ENCODE peak calls at places on chromosome 17, in four cellular contexts. One of them, this sample, is unnamed.

GRCh38 chr17:6843241-6843890 is 11.8 kb upstream of the TEKT1 start:
- DNase-seq in AG04449: no peak
- DNase-seq in fibroblast of pulmonary artery: peak
- DNase-seq in psoas muscle: no peak
- DNase-seq in this sample: peak

GRCh38 chr17:49497147-49498036 is 2.3 kb downstream of the NGFR start:
- DNase-seq in AG04449: no peak
- DNase-seq in fibroblast of pulmonary artery: no peak
- DNase-seq in psoas muscle: peak
- DNase-seq in this sample: no peak

GRCh38 chr17:81329279-81329926 is 34.3 kb upstream of the SLC38A10 start:
- DNase-seq in AG04449: peak
- DNase-seq in fibroblast of pulmonary artery: peak
- DNase-seq in psoas muscle: peak
- DNase-seq in this sample: peak

GRCh38 chr17:82840431-82840831 is 609 bp upstream of the ZNF750 start:
- DNase-seq in AG04449: no peak
- DNase-seq in fibroblast of pulmonary artery: no peak
- DNase-seq in psoas muscle: no peak
- DNase-seq in this sample: no peak

GRCh38 chr17:2776589-2777241 is 19.5 kb upstream of the RAP1GAP2 start:
- DNase-seq in AG04449: no peak
- DNase-seq in fibroblast of pulmonary artery: no peak
- DNase-seq in psoas muscle: no peak
- DNase-seq in this sample: no peak

GRCh38 chr17:51298508-51299371 is 38.4 kb downstream of the UTP18 start:
- DNase-seq in AG04449: no peak
- DNase-seq in fibroblast of pulmonary artery: peak
- DNase-seq in psoas muscle: no peak
- DNase-seq in this sample: peak

GRCh38 chr17:71472809-71473789 is 647.7 kb upstream of the SOX9 start:
- DNase-seq in AG04449: no peak
- DNase-seq in fibroblast of pulmonary artery: peak
- DNase-seq in psoas muscle: no peak
- DNase-seq in this sample: peak

GRCh38 chr17:61399131-61400057 is at the start of gene TBX2:
- DNase-seq in AG04449: peak
- DNase-seq in fibroblast of pulmonary artery: peak
- DNase-seq in psoas muscle: peak
- DNase-seq in this sample: no peak

GRCh38 chr17:79800325-79801155 is 3.7 kb upstream of the CBX8 start:
- DNase-seq in AG04449: no peak
- DNase-seq in fibroblast of pulmonary artery: peak
- DNase-seq in psoas muscle: no peak
- DNase-seq in this sample: peak

GRCh38 chr17:1041746-1042145 is 44.8 kb downstream of the TIMM22 start:
- DNase-seq in AG04449: no peak
- DNase-seq in fibroblast of pulmonary artery: no peak
- DNase-seq in psoas muscle: peak
- DNase-seq in this sample: no peak

GRCh38 chr17:37609170-37610040 is at the start of gene SYNRG:
- DNase-seq in AG04449: peak
- DNase-seq in fibroblast of pulmonary artery: peak
- DNase-seq in psoas muscle: peak
- DNase-seq in this sample: peak

GRCh38 chr17:17043668-17044226 is 1.5 kb downstream of the MPRIP start:
- DNase-seq in AG04449: no peak
- DNase-seq in fibroblast of pulmonary artery: no peak
- DNase-seq in psoas muscle: no peak
- DNase-seq in this sample: no peak

GRCh38 chr17:74744714-74745547 is 3.5 kb upstream of the NHERF1 start:
- DNase-seq in AG04449: no peak
- DNase-seq in fibroblast of pulmonary artery: peak
- DNase-seq in psoas muscle: peak
- DNase-seq in this sample: peak

GRCh38 chr17:65527857-65528591 is 33.4 kb downstream of the AXIN2 start:
- DNase-seq in AG04449: no peak
- DNase-seq in fibroblast of pulmonary artery: no peak
- DNase-seq in psoas muscle: no peak
- DNase-seq in this sample: no peak

GRCh38 chr17:73474370-73474988 is 162.7 kb upstream of the CDC42EP4 start:
- DNase-seq in AG04449: no peak
- DNase-seq in fibroblast of pulmonary artery: peak
- DNase-seq in psoas muscle: peak
- DNase-seq in this sample: peak

GRCh38 chr17:74337834-74338500 is 11.9 kb downstream of the KIF19 start:
- DNase-seq in AG04449: no peak
- DNase-seq in fibroblast of pulmonary artery: no peak
- DNase-seq in psoas muscle: no peak
- DNase-seq in this sample: no peak

GRCh38 chr17:77493238-77493812 is 352.6 kb downstream of the SEC14L1 start:
- DNase-seq in AG04449: no peak
- DNase-seq in fibroblast of pulmonary artery: no peak
- DNase-seq in psoas muscle: peak
- DNase-seq in this sample: no peak

GRCh38 chr17:9116861-9117568 is 95.7 kb downstream of the NTN1 start:
- DNase-seq in AG04449: no peak
- DNase-seq in fibroblast of pulmonary artery: no peak
- DNase-seq in psoas muscle: no peak
- DNase-seq in this sample: no peak

GRCh38 chr17:9120471-9120870 is 99.2 kb downstream of the NTN1 start:
- DNase-seq in AG04449: no peak
- DNase-seq in fibroblast of pulmonary artery: no peak
- DNase-seq in psoas muscle: no peak
- DNase-seq in this sample: no peak

GRCh38 chr17:9116311-9116820 is 95.1 kb downstream of the NTN1 start:
- DNase-seq in AG04449: no peak
- DNase-seq in fibroblast of pulmonary artery: no peak
- DNase-seq in psoas muscle: no peak
- DNase-seq in this sample: no peak

GRCh38 chr17:9110501-9110900 is 89.2 kb downstream of the NTN1 start:
- DNase-seq in AG04449: no peak
- DNase-seq in fibroblast of pulmonary artery: no peak
- DNase-seq in psoas muscle: no peak
- DNase-seq in this sample: no peak

GRCh38 chr17:9115446-9116265 is 94.3 kb downstream of the NTN1 start:
- DNase-seq in AG04449: no peak
- DNase-seq in fibroblast of pulmonary artery: peak
- DNase-seq in psoas muscle: peak
- DNase-seq in this sample: peak
- TF ChIP-seq CTCF in AG04449: no peak
- TF ChIP-seq CTCF in fibroblast of pulmonary artery: peak
- TF ChIP-seq CTCF in psoas muscle: peak
- TF ChIP-seq CTCF in this sample: peak

DNA sequence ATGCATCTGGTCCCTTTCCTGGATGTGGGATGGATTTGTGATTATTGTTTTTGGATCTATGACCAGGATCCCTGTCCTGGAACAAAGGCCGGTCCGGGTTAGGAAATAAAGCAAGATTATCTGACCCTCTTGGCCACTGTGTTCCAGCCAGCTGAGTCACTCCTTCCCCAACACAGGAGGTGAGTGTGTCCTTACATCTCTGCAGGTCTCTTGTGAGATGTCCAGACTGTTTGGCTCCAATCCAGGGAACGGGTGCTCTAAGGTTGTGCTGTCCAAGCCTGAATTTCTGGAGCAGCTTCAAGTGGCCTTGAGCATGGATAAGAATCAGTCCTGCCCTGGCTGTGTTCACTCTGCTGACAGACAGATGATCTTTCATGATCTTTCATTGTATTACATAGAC is 136.5 kb upstream of the CCL2 start:
- DNase-seq in AG04449: no peak
- DNase-seq in fibroblast of pulmonary artery: peak
- DNase-seq in psoas muscle: no peak
- DNase-seq in this sample: no peak
- H3K4me3 ChIP-seq in AG04449: no peak
- H3K4me3 ChIP-seq in fibroblast of pulmonary artery: no peak
- H3K4me3 ChIP-seq in psoas muscle: no peak
- H3K4me3 ChIP-seq in this sample: no peak

GRCh38 chr17:35616506-35616905 is 29.4 kb downstream of the AP2B1 start:
- DNase-seq in AG04449: no peak
- DNase-seq in fibroblast of pulmonary artery: no peak
- DNase-seq in psoas muscle: no peak
- DNase-seq in this sample: no peak

GRCh38 chr17:35614835-35615234 is 27.7 kb downstream of the AP2B1 start:
- DNase-seq in AG04449: no peak
- DNase-seq in fibroblast of pulmonary artery: no peak
- DNase-seq in psoas muscle: no peak
- DNase-seq in this sample: no peak

GRCh38 chr17:35617505-35617904 is 30.4 kb downstream of the AP2B1 start:
- DNase-seq in AG04449: no peak
- DNase-seq in fibroblast of pulmonary artery: no peak
- DNase-seq in psoas muscle: no peak
- DNase-seq in this sample: no peak

GRCh38 chr17:35609831-35610230 is 22.7 kb downstream of the AP2B1 start:
- DNase-seq in AG04449: no peak
- DNase-seq in fibroblast of pulmonary artery: no peak
- DNase-seq in psoas muscle: no peak
- DNase-seq in this sample: no peak

DNA sequence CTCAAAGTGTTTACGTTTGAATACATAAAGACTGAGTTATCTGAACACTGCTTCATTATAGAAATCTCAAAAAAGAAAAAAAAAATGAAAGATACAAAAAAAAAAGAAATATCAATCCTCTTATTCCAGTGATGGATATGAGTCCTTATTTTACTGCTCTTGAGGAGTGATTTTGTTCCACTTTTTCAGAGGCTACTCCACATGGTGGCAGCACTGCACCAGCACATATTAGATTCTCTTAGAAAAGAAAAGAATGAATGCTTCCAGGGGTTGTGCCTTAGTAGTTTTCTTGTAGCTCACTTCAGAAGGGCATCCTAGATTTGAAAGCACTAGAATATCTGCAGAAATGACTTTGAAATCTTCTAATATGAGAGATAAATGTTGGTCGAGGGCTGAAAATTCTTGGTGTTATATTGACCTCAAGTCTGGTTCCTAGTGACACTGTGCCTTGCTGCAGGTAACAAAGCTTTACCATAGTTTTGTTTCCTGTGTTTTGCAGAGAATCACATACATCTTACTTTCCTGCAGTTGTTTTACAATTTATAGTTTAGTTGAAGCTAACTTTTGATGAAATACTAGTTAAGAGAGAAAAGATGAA is 25.9 kb downstream of the AP2B1 start:
- DNase-seq in AG04449: peak
- DNase-seq in fibroblast of pulmonary artery: peak
- DNase-seq in psoas muscle: no peak
- DNase-seq in this sample: peak
- TF ChIP-seq CTCF in AG04449: peak
- TF ChIP-seq CTCF in fibroblast of pulmonary artery: peak
- TF ChIP-seq CTCF in psoas muscle: peak
- TF ChIP-seq CTCF in this sample: peak

DNA sequence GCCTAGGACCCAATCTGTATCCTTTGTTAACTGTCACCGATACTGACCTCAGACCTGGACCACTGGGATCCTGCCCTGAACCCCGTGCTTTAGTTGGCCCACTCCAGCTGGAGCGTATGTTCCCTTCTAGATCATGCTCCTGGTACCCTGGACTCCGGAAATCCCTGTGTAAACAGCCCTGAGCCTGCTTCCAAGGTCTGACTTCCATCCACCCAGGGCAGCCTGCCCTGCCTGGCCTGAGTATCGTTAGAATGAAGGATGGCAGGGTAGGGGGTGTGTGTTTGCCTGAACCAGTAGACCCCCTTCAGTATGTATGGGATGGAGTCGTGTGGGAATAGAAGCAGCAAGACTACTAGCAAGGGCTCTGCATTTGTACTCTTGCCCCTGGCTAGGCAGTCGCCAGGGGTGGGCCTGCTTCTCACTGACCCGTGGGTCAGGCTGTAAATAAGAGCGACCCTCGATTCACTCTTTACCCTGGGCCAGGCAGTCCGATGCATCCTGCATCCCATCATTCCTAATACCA is 691 bp upstream of the TMEM98 start:
- DNase-seq in AG04449: no peak
- DNase-seq in fibroblast of pulmonary artery: no peak
- DNase-seq in psoas muscle: no peak
- DNase-seq in this sample: no peak
- H3K4me3 ChIP-seq in AG04449: peak
- H3K4me3 ChIP-seq in fibroblast of pulmonary artery: peak
- H3K4me3 ChIP-seq in psoas muscle: peak
- H3K4me3 ChIP-seq in this sample: peak

DNA sequence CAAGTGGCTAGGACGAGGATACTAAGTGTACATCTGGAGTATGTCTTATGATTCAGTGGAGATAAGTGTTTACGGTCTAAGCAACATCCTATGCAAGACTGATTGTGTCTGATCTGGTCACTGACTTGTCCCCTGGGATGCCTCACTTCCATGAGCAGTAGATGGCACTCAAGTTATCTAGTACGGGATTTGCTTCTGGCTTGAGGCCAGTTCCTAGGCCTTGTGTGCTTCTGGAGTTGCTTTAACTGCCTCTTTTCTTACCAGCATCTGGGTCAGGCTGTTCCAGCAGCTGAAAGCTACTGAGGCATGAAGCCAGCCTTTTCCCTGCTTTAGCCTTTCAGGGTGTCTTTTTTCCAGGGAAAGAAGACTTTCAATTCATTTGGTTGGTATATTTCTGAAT is 23.0 kb downstream of the SUPT6H start:
- DNase-seq in AG04449: no peak
- DNase-seq in fibroblast of pulmonary artery: peak
- DNase-seq in psoas muscle: peak
- DNase-seq in this sample: no peak
- TF ChIP-seq CTCF in AG04449: no peak
- TF ChIP-seq CTCF in fibroblast of pulmonary artery: no peak
- TF ChIP-seq CTCF in psoas muscle: peak
- TF ChIP-seq CTCF in this sample: no peak

GRCh38 chr17:15334266-15334665 is 7.1 kb downstream of the TEKT3 start:
- DNase-seq in AG04449: no peak
- DNase-seq in fibroblast of pulmonary artery: no peak
- DNase-seq in psoas muscle: no peak
- DNase-seq in this sample: no peak

GRCh38 chr17:15335446-15335845 is 6.0 kb downstream of the TEKT3 start:
- DNase-seq in AG04449: no peak
- DNase-seq in fibroblast of pulmonary artery: no peak
- DNase-seq in psoas muscle: no peak
- DNase-seq in this sample: no peak

DNA sequence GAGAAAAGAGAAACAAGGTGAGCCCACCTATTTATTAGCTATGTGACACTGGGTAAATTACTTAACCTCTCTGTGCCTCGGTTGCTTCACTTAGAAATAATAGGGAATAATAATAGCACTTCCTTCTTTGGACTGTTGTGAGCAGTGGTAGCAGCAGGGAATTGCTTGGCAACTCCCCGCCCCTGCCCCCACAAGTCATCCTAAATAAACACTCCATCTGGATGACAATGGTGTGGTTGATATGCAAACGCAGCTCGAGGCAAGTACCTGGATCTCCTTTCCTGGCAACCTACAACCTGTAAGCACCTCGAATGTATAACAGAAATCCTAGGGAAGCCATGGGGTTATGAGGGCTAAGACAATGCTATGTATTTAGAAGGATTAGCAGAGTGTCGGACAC is 9.1 kb downstream of the TEKT3 start:
- DNase-seq in AG04449: no peak
- DNase-seq in fibroblast of pulmonary artery: no peak
- DNase-seq in psoas muscle: no peak
- DNase-seq in this sample: no peak
- H3K4me3 ChIP-seq in AG04449: no peak
- H3K4me3 ChIP-seq in fibroblast of pulmonary artery: no peak
- H3K4me3 ChIP-seq in psoas muscle: no peak
- H3K4me3 ChIP-seq in this sample: no peak

This sample was measured in astrocyte of the cerebellum.